ENCODE peak calls at places on chromosomes 5 and 9, in seven cellular contexts. One of them, this sample, is unnamed.

GRCh38 chr5:102811962-102812361 is 56.9 kb downstream of the PAM start:
- DNase-seq in GM23338: no peak
- DNase-seq in neuronal stem cell: no peak
- DNase-seq in trophoblast cell: no peak
- DNase-seq in SK-N-SH: no peak
- DNase-seq in HepG2: no peak
- DNase-seq in H9: no peak
- DNase-seq in this sample: no peak

GRCh38 chr9:90893706-90894105 is 92.1 kb downstream of the SYK start:
- DNase-seq in trophoblast cell: no peak
- DNase-seq in HepG2: no peak
- DNase-seq in H9: no peak
- DNase-seq in GM23338: no peak
- DNase-seq in neuronal stem cell: no peak
- DNase-seq in SK-N-SH: no peak
- DNase-seq in this sample: no peak

GRCh38 chr5:73488806-73489205 is 9.4 kb upstream of the BTF3 start:
- DNase-seq in SK-N-SH: no peak
- DNase-seq in GM23338: no peak
- DNase-seq in trophoblast cell: peak; percentile 9
- DNase-seq in HepG2: no peak
- DNase-seq in neuronal stem cell: no peak
- DNase-seq in H9: no peak
- DNase-seq in this sample: no peak

GRCh38 chr5:178318893-178319292 is 86.3 kb upstream of the PHYKPL start:
- DNase-seq in SK-N-SH: no peak
- DNase-seq in H9: no peak
- DNase-seq in trophoblast cell: no peak
- DNase-seq in GM23338: no peak
- DNase-seq in HepG2: no peak
- DNase-seq in neuronal stem cell: no peak
- DNase-seq in this sample: no peak

GRCh38 chr5:141420855-141421488 is at the start of gene PCDHGA11:
- DNase-seq in GM23338: peak; percentile 90
- DNase-seq in trophoblast cell: peak; percentile 88
- DNase-seq in HepG2: no peak
- DNase-seq in SK-N-SH: no peak
- DNase-seq in neuronal stem cell: no peak
- DNase-seq in H9: peak; percentile 74
- DNase-seq in this sample: peak; percentile 38

GRCh38 chr5:140707812-140708211 is 7.6 kb downstream of the ZMAT2 start:
- DNase-seq in HepG2: no peak
- DNase-seq in trophoblast cell: no peak
- DNase-seq in H9: no peak
- DNase-seq in neuronal stem cell: no peak
- DNase-seq in GM23338: no peak
- DNase-seq in SK-N-SH: no peak
- DNase-seq in this sample: no peak

GRCh38 chr5:41707853-41708603 is 162.2 kb downstream of the OXCT1 start:
- DNase-seq in neuronal stem cell: peak; percentile 9
- DNase-seq in HepG2: peak; percentile 10
- DNase-seq in SK-N-SH: peak; percentile 15
- DNase-seq in H9: peak; percentile 55
- DNase-seq in GM23338: peak; percentile 78
- DNase-seq in trophoblast cell: peak; percentile 57
- DNase-seq in this sample: no peak

GRCh38 chr9:96056221-96056620 is 180.7 kb downstream of the ERCC6L2 start:
- DNase-seq in neuronal stem cell: no peak
- DNase-seq in trophoblast cell: no peak
- DNase-seq in GM23338: no peak
- DNase-seq in H9: no peak
- DNase-seq in HepG2: no peak
- DNase-seq in SK-N-SH: no peak
- DNase-seq in this sample: no peak

GRCh38 chr5:88769165-88769564 is 113.8 kb downstream of the MEF2C start:
- DNase-seq in H9: no peak
- DNase-seq in trophoblast cell: no peak
- DNase-seq in neuronal stem cell: no peak
- DNase-seq in HepG2: no peak
- DNase-seq in GM23338: no peak
- DNase-seq in SK-N-SH: no peak
- DNase-seq in this sample: no peak

GRCh38 chr5:138978085-138978484 is 103.0 kb upstream of the LRRTM2 start:
- DNase-seq in trophoblast cell: no peak
- DNase-seq in H9: peak; percentile 2
- DNase-seq in HepG2: no peak
- DNase-seq in GM23338: no peak
- DNase-seq in neuronal stem cell: no peak
- DNase-seq in SK-N-SH: no peak
- DNase-seq in this sample: no peak

GRCh38 chr5:109364977-109365376 is 44.8 kb downstream of the PJA2 start:
- DNase-seq in SK-N-SH: no peak
- DNase-seq in HepG2: no peak
- DNase-seq in GM23338: no peak
- DNase-seq in neuronal stem cell: no peak
- DNase-seq in trophoblast cell: no peak
- DNase-seq in H9: no peak
- DNase-seq in this sample: no peak

GRCh38 chr5:129042306-129042705 is 52.2 kb upstream of the ISOC1 start:
- DNase-seq in neuronal stem cell: no peak
- DNase-seq in SK-N-SH: no peak
- DNase-seq in trophoblast cell: no peak
- DNase-seq in HepG2: no peak
- DNase-seq in H9: no peak
- DNase-seq in GM23338: no peak
- DNase-seq in this sample: no peak

GRCh38 chr5:91521313-91521712 is 138.2 kb upstream of the ARRDC3 start:
- DNase-seq in GM23338: no peak
- DNase-seq in H9: no peak
- DNase-seq in trophoblast cell: peak; percentile 34
- DNase-seq in neuronal stem cell: no peak
- DNase-seq in HepG2: no peak
- DNase-seq in SK-N-SH: no peak
- DNase-seq in this sample: no peak

GRCh38 chr9:93944011-93944410 is 11.1 kb downstream of the BARX1 start:
- DNase-seq in trophoblast cell: no peak
- DNase-seq in H9: no peak
- DNase-seq in GM23338: peak; percentile 32
- DNase-seq in neuronal stem cell: no peak
- DNase-seq in SK-N-SH: no peak
- DNase-seq in HepG2: no peak
- DNase-seq in this sample: no peak

GRCh38 chr9:114925039-114925438 is 5.4 kb downstream of the TNFSF8 start:
- DNase-seq in HepG2: no peak
- DNase-seq in H9: no peak
- DNase-seq in trophoblast cell: no peak
- DNase-seq in GM23338: no peak
- DNase-seq in SK-N-SH: no peak
- DNase-seq in neuronal stem cell: no peak
- DNase-seq in this sample: no peak

GRCh38 chr5:170151105-170151831 is 45.6 kb downstream of the FOXI1 start:
- DNase-seq in HepG2: peak; percentile 54
- DNase-seq in SK-N-SH: no peak
- DNase-seq in GM23338: peak; percentile 74
- DNase-seq in trophoblast cell: peak; percentile 95
- DNase-seq in neuronal stem cell: no peak
- DNase-seq in H9: peak; percentile 61
- DNase-seq in this sample: peak; percentile 100

GRCh38 chr9:131094622-131095021 is 1.7 kb upstream of the AIF1L start:
- DNase-seq in GM23338: no peak
- DNase-seq in HepG2: no peak
- DNase-seq in SK-N-SH: no peak
- DNase-seq in trophoblast cell: peak; percentile 98
- DNase-seq in neuronal stem cell: no peak
- DNase-seq in H9: no peak
- DNase-seq in this sample: no peak

DNA sequence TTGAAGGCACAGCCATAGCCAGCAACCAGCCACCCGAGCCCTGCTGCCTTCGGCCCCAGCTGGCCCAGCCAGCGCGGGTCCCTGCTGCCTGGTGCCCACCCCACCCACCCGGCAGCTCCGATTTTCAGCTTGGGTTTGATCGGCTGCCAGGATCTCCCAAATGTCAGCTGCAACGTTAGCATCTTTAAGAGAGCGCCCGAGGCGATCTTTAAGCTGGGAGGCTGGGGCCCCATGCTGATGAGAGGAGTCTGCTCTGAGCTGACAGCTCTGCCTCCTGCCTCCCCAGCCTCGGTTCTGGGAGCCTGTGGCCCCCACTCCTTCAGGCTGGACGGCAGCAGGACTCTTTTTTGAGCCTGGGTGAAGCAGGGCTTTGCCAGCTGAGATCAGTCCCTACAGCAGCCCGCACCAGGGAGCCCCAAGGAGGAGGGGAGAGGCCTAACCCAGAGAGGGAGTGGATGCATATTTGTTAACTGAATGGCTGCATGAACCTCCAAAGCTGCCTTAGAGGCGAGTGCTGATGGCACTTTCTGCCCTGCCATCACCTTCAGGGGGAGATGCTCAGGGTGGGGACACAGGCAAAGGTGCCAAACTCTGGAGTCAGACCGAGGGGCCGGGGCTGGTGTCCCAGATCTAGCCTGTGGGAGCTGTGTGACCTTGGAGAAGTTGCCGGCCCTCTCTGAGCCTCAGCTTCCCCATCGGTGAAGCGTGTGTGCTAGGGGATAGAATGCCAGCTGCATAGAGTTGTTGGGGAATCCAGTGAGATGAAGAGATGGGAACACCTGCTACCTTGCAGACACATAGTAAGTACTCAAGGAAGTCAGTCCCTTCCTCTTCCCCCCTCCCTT is 165.5 kb downstream of the C9orf50 start:
- DNase-seq in SK-N-SH: peak; percentile 60
- DNase-seq in neuronal stem cell: no peak
- DNase-seq in H9: no peak
- DNase-seq in HepG2: no peak
- DNase-seq in trophoblast cell: no peak
- DNase-seq in GM23338: peak; percentile 18
- DNase-seq in this sample: no peak
- H2AFZ ChIP-seq in SK-N-SH: no peak overlapping the region
- H2AFZ ChIP-seq in neuronal stem cell: peak overlapping the region; percentile 66
- H2AFZ ChIP-seq in H9: no peak overlapping the region
- H2AFZ ChIP-seq in HepG2: no peak overlapping the region
- H2AFZ ChIP-seq in trophoblast cell: no peak overlapping the region
- H2AFZ ChIP-seq in GM23338: no peak overlapping the region
- H2AFZ ChIP-seq in this sample: no peak overlapping the region

DNA sequence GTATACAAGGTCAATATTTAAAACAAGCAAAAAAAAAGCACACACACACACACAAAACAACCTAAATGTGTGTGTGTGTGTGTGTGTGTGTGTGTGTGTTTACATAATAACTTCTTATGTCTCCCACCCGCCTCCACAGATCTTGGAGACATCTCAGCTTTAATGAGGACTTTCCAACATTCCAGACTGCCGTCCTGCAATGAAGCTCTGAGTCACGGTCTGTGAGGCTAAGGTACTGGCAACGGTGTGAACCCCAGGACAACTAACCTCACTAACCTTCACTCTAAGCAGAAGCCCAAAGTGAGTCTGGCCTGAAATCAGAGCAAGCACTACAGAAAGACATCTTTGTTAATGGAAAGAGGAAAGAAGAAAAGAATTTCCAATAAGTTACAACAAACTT is 22.3 kb downstream of the ZNF474 start:
- DNase-seq in trophoblast cell: no peak
- DNase-seq in neuronal stem cell: no peak
- DNase-seq in SK-N-SH: no peak
- DNase-seq in GM23338: no peak
- DNase-seq in H9: no peak
- DNase-seq in HepG2: no peak
- DNase-seq in this sample: no peak
- H3K4me1 ChIP-seq in trophoblast cell: peaks cover 4% of the 10 kb centered on the region
- H3K4me1 ChIP-seq in neuronal stem cell: no peaks in the 10 kb centered on the region
- H3K4me1 ChIP-seq in SK-N-SH: peaks cover 47% of the 10 kb centered on the region
- H3K4me1 ChIP-seq in GM23338: no peaks in the 10 kb centered on the region
- H3K4me1 ChIP-seq in H9: no peaks in the 10 kb centered on the region
- H3K4me1 ChIP-seq in HepG2: no peaks in the 10 kb centered on the region
- H3K4me1 ChIP-seq in this sample: no peaks in the 10 kb centered on the region

DNA sequence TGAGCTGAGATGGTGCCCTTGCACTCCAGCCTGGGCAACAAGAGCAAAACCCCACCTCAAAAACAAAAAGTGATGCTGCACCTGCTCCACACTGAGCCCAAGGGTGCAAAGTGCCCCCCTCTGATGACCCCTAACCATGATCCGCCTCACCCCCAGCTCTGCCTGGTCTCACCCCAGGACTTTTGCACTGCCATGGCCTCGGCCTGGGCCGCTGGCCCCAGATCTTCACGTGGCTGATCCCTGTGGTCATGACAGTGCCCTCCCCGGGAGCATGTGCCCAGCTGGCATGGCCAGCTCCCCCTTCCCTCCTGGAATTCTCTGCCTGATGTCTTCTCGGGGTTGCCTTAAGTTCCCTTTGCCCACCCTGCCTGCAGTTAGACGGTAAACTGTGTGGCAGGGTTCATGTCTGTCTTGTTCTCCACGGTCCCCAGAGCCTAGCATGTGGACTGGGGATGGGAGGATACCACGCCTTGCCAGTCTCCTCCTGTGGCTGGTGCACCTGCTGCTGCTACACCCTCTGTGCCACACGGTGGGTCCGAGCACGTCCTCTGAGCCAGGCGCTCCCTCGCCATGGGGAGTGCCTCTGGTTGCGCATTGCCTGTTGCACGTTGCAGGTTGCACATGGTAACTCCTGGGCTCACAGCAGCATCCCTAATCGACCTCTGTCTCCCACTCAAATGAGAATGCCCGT is 77.4 kb upstream of the PPP1R26 start:
- DNase-seq in GM23338: no peak
- DNase-seq in neuronal stem cell: no peak
- DNase-seq in trophoblast cell: no peak
- DNase-seq in H9: no peak
- DNase-seq in SK-N-SH: no peak
- DNase-seq in HepG2: no peak
- DNase-seq in this sample: no peak
- H2AFZ ChIP-seq in GM23338: no peak overlapping the region
- H2AFZ ChIP-seq in neuronal stem cell: no peak overlapping the region
- H2AFZ ChIP-seq in trophoblast cell: no peak overlapping the region
- H2AFZ ChIP-seq in H9: no peak overlapping the region
- H2AFZ ChIP-seq in SK-N-SH: no peak overlapping the region
- H2AFZ ChIP-seq in HepG2: no peak overlapping the region
- H2AFZ ChIP-seq in this sample: no peak overlapping the region

GRCh38 chr9:88989961-88990570 is 1.2 kb upstream of the S1PR3 start:
- DNase-seq in HepG2: no peak
- DNase-seq in SK-N-SH: no peak
- DNase-seq in trophoblast cell: peak; percentile 56
- DNase-seq in neuronal stem cell: peak; percentile 36
- DNase-seq in GM23338: peak; percentile 76
- DNase-seq in H9: peak; percentile 65
- DNase-seq in this sample: no peak

GRCh38 chr9:88990721-88991065 is 575 bp upstream of the S1PR3 start:
- DNase-seq in SK-N-SH: no peak
- DNase-seq in neuronal stem cell: no peak
- DNase-seq in GM23338: peak; percentile 77
- DNase-seq in trophoblast cell: peak; percentile 36
- DNase-seq in H9: peak; percentile 75
- DNase-seq in HepG2: no peak
- DNase-seq in this sample: no peak

GRCh38 chr9:88992556-88992955 is 1.3 kb downstream of the S1PR3 start:
- DNase-seq in trophoblast cell: no peak
- DNase-seq in H9: no peak
- DNase-seq in neuronal stem cell: no peak
- DNase-seq in SK-N-SH: no peak
- DNase-seq in HepG2: no peak
- DNase-seq in GM23338: no peak
- DNase-seq in this sample: no peak

GRCh38 chr9:88993327-88993726 is 2.1 kb downstream of the S1PR3 start:
- DNase-seq in neuronal stem cell: no peak
- DNase-seq in HepG2: peak; percentile 18
- DNase-seq in trophoblast cell: no peak
- DNase-seq in GM23338: no peak
- DNase-seq in SK-N-SH: no peak
- DNase-seq in H9: no peak
- DNase-seq in this sample: no peak

GRCh38 chr9:88991066-88992030 is at the start of gene S1PR3:
- DNase-seq in GM23338: peak; percentile 77
- DNase-seq in HepG2: no peak
- DNase-seq in trophoblast cell: peak; percentile 37
- DNase-seq in SK-N-SH: peak; percentile 94
- DNase-seq in H9: peak; percentile 82
- DNase-seq in neuronal stem cell: peak; percentile 72
- DNase-seq in this sample: peak; percentile 76
- H3K4me1 ChIP-seq in GM23338: peaks cover 32% of the 10 kb centered on the region
- H3K4me1 ChIP-seq in HepG2: peaks cover 11% of the 10 kb centered on the region
- H3K4me1 ChIP-seq in trophoblast cell: peaks cover 24% of the 10 kb centered on the region
- H3K4me1 ChIP-seq in SK-N-SH: peaks cover 29% of the 10 kb centered on the region
- H3K4me1 ChIP-seq in H9: no peaks in the 10 kb centered on the region
- H3K4me1 ChIP-seq in neuronal stem cell: peaks cover 23% of the 10 kb centered on the region
- H3K4me1 ChIP-seq in this sample: peaks cover 28% of the 10 kb centered on the region